ENCODE peak calls at places on chromosomes 3 and 15, in eight cellular contexts. B is sigmoid colon; G is heart left ventricle; Y is H9; J is GM23338; V is dorsolateral prefrontal cortex; U is CD8-positive, alpha-beta T cell; I is A549. L is an unnamed sample.
A peak's percentile ranks its signal among the peaks of the same experiment; 100 is the strongest.

GRCh38 chr3:134772591-134772990 is 22.5 kb upstream of the EPHB1 start:
- DNase-seq in B (no peak), G (no peak), Y (no peak), J (no peak), V (no peak), U (no peak), I (no peak), L (no peak)

GRCh38 chr3:57929988-57930387 is 78.2 kb upstream of the FLNB start:
- DNase-seq in B (no peak), G (no peak), Y (no peak), J (no peak), V (no peak), U (no peak), I (no peak), L (no peak)

GRCh38 chr15:40506964-40507571 is 36.3 kb downstream of the CHST14 start:
- DNase-seq in B (peak; percentile 89), G (peak; percentile 88), Y (peak; percentile 90), J (peak; percentile 95), V (peak; percentile 82), U (peak; percentile 49), I (peak; percentile 71), L (peak; percentile 44)

GRCh38 chr3:102069211-102069662 is 219.9 kb downstream of the NFKBIZ start:
- DNase-seq in B (no peak), G (no peak), Y (no peak), J (no peak), V (no peak), U (no peak), I (peak; percentile 38), L (no peak)

GRCh38 chr15:65580287-65580686 is 30.6 kb downstream of the INTS14 start:
- DNase-seq in B (no peak), G (no peak), Y (no peak), J (no peak), V (no peak), U (no peak), I (peak; percentile 46), L (no peak)

GRCh38 chr15:67126551-67127333 is 61.3 kb downstream of the SMAD3 start:
- DNase-seq in B (no peak), G (no peak), Y (no peak), J (no peak), V (no peak), U (no peak), I (no peak), L (no peak)

GRCh38 chr3:58414538-58415197 is 19.0 kb downstream of the PDHB start:
- DNase-seq in B (peak; percentile 72), G (no peak), Y (no peak), J (peak; percentile 80), V (no peak), U (peak; percentile 23), I (peak; percentile 51), L (peak; percentile 42)

GRCh38 chr3:182241777-182242556 is 530.2 kb downstream of the SOX2 start:
- DNase-seq in B (peak; percentile 86), G (peak; percentile 62), Y (no peak), J (no peak), V (peak; percentile 48), U (no peak), I (no peak), L (peak; percentile 68)

GRCh38 chr3:99843590-99844260 is 26.1 kb downstream of the CMSS1 start:
- DNase-seq in B (no peak), G (no peak), Y (no peak), J (no peak), V (no peak), U (no peak), I (no peak), L (no peak)

GRCh38 chr3:195102609-195103467 is 168.1 kb downstream of the XXYLT1 start:
- DNase-seq in B (peak; percentile 55), G (no peak), Y (no peak), J (no peak), V (no peak), U (no peak), I (peak; percentile 82), L (no peak)

GRCh38 chr15:63434567-63435219 is 53.0 kb upstream of the CA12 start:
- DNase-seq in B (no peak), G (no peak), Y (no peak), J (no peak), V (no peak), U (no peak), I (no peak), L (no peak)

GRCh38 chr15:79170256-79170664 is 79.7 kb upstream of the RASGRF1 start:
- DNase-seq in B (no peak), G (no peak), Y (no peak), J (no peak), V (no peak), U (no peak), I (peak; percentile 52), L (no peak)

GRCh38 chr15:60479711-60480110 is 769 bp upstream of the ICE2 start:
- DNase-seq in B (no peak), G (no peak), Y (no peak), J (no peak), V (no peak), U (no peak), I (no peak), L (no peak)

GRCh38 chr15:65680544-65680943 is 58.8 kb downstream of the SLC24A1 start:
- DNase-seq in B (no peak), G (no peak), Y (no peak), J (no peak), V (no peak), U (no peak), I (no peak), L (no peak)

GRCh38 chr15:83582386-83582785 is 71.5 kb upstream of the ADAMTSL3 start:
- DNase-seq in B (no peak), G (no peak), Y (no peak), J (no peak), V (no peak), U (no peak), I (no peak), L (no peak)

GRCh38 chr3:58141766-58142345 is 68.9 kb downstream of the DNASE1L3 start:
- DNase-seq in B (no peak), G (no peak), Y (no peak), J (no peak), V (no peak), U (no peak), I (no peak), L (no peak)

GRCh38 chr15:27855137-27855536 is 244.0 kb downstream of the OCA2 start:
- DNase-seq in B (no peak), G (no peak), Y (no peak), J (no peak), V (no peak), U (no peak), I (no peak), L (no peak)

GRCh38 chr3:108189477-108189876 is 32.7 kb downstream of the IFT57 start:
- DNase-seq in B (no peak), G (no peak), Y (no peak), J (no peak), V (no peak), U (no peak), I (no peak), L (no peak)

GRCh38 chr15:92681141-92681622 is 25.6 kb upstream of the FAM174B start:
- DNase-seq in B (peak; percentile 85), G (no peak), Y (no peak), J (no peak), V (no peak), U (no peak), I (peak; percentile 23), L (no peak)

DNA sequence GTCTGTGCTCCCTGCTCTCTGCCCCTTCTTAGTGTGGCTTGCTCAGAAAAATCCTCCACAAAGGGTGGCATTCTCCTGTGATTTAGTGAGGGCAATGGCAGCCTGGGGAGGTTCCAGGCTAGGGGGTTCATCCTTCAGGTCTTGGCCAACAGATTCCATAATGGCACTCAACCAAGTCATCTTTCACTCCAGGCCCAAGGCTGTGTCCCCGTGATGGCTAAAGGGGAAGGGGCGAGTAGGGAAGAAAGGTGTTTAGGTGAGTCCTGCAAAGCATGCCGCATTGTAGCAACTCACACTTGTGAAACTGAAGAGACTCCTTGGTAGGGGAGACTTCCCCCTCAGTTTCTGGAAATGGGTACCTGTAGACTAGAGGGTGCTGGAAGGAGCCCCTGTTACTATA is 105.6 kb downstream of the THSD4 start:
- DNase-seq in B (no peak), G (no peak), Y (no peak), J (no peak), V (no peak), U (no peak), I (no peak), L (no peak)
- H3K27ac ChIP-seq in B (no peak overlapping the region), G (no peak overlapping the region), Y (no peak overlapping the region), J (no peak overlapping the region), V (no peak overlapping the region), U (no peak overlapping the region), I (no peak overlapping the region), L (no peak overlapping the region)

GRCh38 chr15:89247441-89247840 is 3.7 kb downstream of the FANCI start:
- DNase-seq in B (no peak), G (no peak), Y (no peak), J (no peak), V (no peak), U (no peak), I (no peak), L (no peak)

GRCh38 chr15:89244512-89244869 is 712 bp downstream of the FANCI start:
- DNase-seq in B (no peak), G (no peak), Y (no peak), J (no peak), V (no peak), U (no peak), I (no peak), L (no peak)

GRCh38 chr15:89248584-89248983 is 4.8 kb downstream of the FANCI start:
- DNase-seq in B (no peak), G (no peak), Y (no peak), J (no peak), V (no peak), U (no peak), I (no peak), L (no peak)

GRCh38 chr15:89243691-89244511 is at the start of gene FANCI:
- DNase-seq in B (peak; percentile 96), G (peak; percentile 98), Y (peak; percentile 96), J (peak; percentile 99), V (peak; percentile 96), U (peak; percentile 96), I (peak; percentile 97), L (peak; percentile 97)

GRCh38 chr15:89243046-89243690 is 611 bp upstream of the FANCI start:
- DNase-seq in B (peak; percentile 75), G (no peak), Y (no peak), J (peak; percentile 22), V (no peak), U (no peak), I (no peak), L (no peak)
- H3K27ac ChIP-seq in B (peak overlapping the region; percentile 58), G (peak overlapping the region; percentile 40), Y (no peak overlapping the region), J (no peak overlapping the region), V (peak overlapping the region; percentile 78), U (no peak overlapping the region), I (peak overlapping the region; percentile 79), L (peak overlapping the region; percentile 52)

GRCh38 chr3:133536635-133536980 is 36.9 kb upstream of the CDV3 start:
- DNase-seq in B (no peak), G (no peak), Y (no peak), J (no peak), V (no peak), U (no peak), I (no peak), L (no peak)
- H3K27ac ChIP-seq in B (peak overlapping the region; percentile 11), G (no peak overlapping the region), Y (no peak overlapping the region), J (no peak overlapping the region), V (no peak overlapping the region), U (no peak overlapping the region), I (peak overlapping the region; percentile 41), L (no peak overlapping the region)

DNA sequence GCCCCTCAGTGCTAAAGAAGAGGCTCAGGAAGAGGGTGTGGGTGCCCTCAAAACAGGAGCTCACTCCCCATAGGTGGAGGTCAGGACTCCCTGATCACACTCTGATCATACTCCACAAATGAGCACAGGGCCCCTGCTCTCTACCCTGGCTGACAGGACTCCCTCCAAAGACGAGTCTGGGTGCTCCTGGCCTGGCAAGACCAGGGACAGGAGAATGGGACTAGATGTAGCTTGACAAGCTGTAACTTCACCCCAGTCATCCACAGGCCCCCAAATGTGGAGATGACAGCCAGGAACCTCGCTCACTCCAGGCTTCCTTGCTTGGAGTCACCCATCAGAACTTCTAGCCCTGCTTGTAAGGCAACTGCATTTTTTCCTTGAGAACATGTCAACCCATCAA is 11.1 kb downstream of the SCN5A start:
- DNase-seq in B (no peak), G (peak; percentile 13), Y (no peak), J (no peak), V (no peak), U (no peak), I (no peak), L (no peak)
- H3K27ac ChIP-seq in B (no peak overlapping the region), G (peak overlapping the region; percentile 97), Y (no peak overlapping the region), J (peak overlapping the region; percentile 53), V (no peak overlapping the region), U (no peak overlapping the region), I (no peak overlapping the region), L (no peak overlapping the region)